ENCODE peak calls at places on chromosomes 1 and 21, in eight cellular contexts. O, I, H, M, K, Z, T and R are unnamed samples. For H3K4me1, the result is how much of the 10 kb centered on the place peaks cover.

GRCh38 chr1:83901547-83902155 is 97.3 kb downstream of the TTLL7 start:
- DNase-seq in O (no peak), I (peak), H (no peak), M (no peak), K (peak), Z (peak), T (no peak), R (peak)

GRCh38 chr1:25711555-25712298 is 88.3 kb upstream of the SELENON start:
- DNase-seq in O (no peak), I (no peak), H (no peak), M (no peak), K (peak), Z (no peak), T (peak), R (no peak)

GRCh38 chr1:176989023-176989422 is 175.5 kb downstream of the ASTN1 start:
- DNase-seq in O (no peak), I (no peak), H (no peak), M (no peak), K (no peak), Z (no peak), T (no peak), R (no peak)

GRCh38 chr1:39683591-39684312 is 7.5 kb downstream of the HPCAL4 start:
- DNase-seq in O (no peak), I (no peak), H (no peak), M (no peak), K (no peak), Z (no peak), T (peak), R (no peak)

GRCh38 chr1:85884372-85885035 is 176.3 kb upstream of the ZNHIT6 start:
- DNase-seq in O (no peak), I (no peak), H (no peak), M (peak), K (peak), Z (no peak), T (no peak), R (no peak)

GRCh38 chr1:24558455-24558854 is 2.6 kb downstream of the NCMAP start:
- DNase-seq in O (no peak), I (no peak), H (no peak), M (no peak), K (no peak), Z (no peak), T (no peak), R (no peak)

GRCh38 chr21:45287438-45288391 is at the start of gene POFUT2:
- DNase-seq in O (peak), I (peak), H (peak), M (peak), K (peak), Z (peak), T (peak), R (peak)

GRCh38 chr1:215595231-215595630 is 28.1 kb downstream of the KCTD3 start:
- DNase-seq in O (no peak), I (no peak), H (no peak), M (no peak), K (peak), Z (no peak), T (no peak), R (no peak)

GRCh38 chr1:217049081-217049480 is 325.9 kb upstream of the ESRRG start:
- DNase-seq in O (no peak), I (no peak), H (no peak), M (no peak), K (no peak), Z (no peak), T (no peak), R (no peak)

GRCh38 chr1:109112056-109112651 is 1.8 kb upstream of the ELAPOR1 start:
- DNase-seq in O (no peak), I (no peak), H (no peak), M (no peak), K (peak), Z (no peak), T (no peak), R (no peak)

GRCh38 chr1:224380003-224380402 is 23.3 kb downstream of the CNIH4 start:
- DNase-seq in O (no peak), I (no peak), H (no peak), M (no peak), K (no peak), Z (no peak), T (peak), R (no peak)

GRCh38 chr1:227950735-227951224 is 3.0 kb upstream of the WNT9A start:
- DNase-seq in O (no peak), I (no peak), H (no peak), M (no peak), K (no peak), Z (no peak), T (peak), R (peak)

GRCh38 chr1:12519708-12520364 is 98.2 kb downstream of the DHRS3 start:
- DNase-seq in O (no peak), I (no peak), H (no peak), M (no peak), K (no peak), Z (no peak), T (no peak), R (no peak)

GRCh38 chr1:53321366-53321765 is 6.5 kb downstream of the LRP8 start:
- DNase-seq in O (no peak), I (no peak), H (no peak), M (peak), K (no peak), Z (no peak), T (no peak), R (no peak)

GRCh38 chr1:21020151-21020550 is 156.5 kb downstream of the EIF4G3 start:
- DNase-seq in O (no peak), I (no peak), H (no peak), M (no peak), K (peak), Z (no peak), T (no peak), R (no peak)

GRCh38 chr1:110916669-110917306 is 43.8 kb downstream of the CD53 start:
- DNase-seq in O (no peak), I (no peak), H (no peak), M (no peak), K (peak), Z (no peak), T (no peak), R (no peak)

GRCh38 chr1:46183119-46183842 is 7.0 kb upstream of the P3R3URF start:
- DNase-seq in O (peak), I (peak), H (peak), M (peak), K (peak), Z (peak), T (no peak), R (peak)

GRCh38 chr1:178243119-178243518 is 149.2 kb downstream of the RASAL2 start:
- DNase-seq in O (no peak), I (no peak), H (no peak), M (no peak), K (no peak), Z (no peak), T (no peak), R (no peak)

GRCh38 chr1:235404190-235404589 is 37.0 kb downstream of the TBCE start:
- DNase-seq in O (no peak), I (no peak), H (no peak), M (no peak), K (no peak), Z (no peak), T (no peak), R (no peak)

GRCh38 chr1:116982319-116983004 is 19.1 kb upstream of the CD101 start:
- DNase-seq in O (no peak), I (no peak), H (no peak), M (no peak), K (no peak), Z (peak), T (no peak), R (no peak)

GRCh38 chr1:177948336-177948972 is 21.4 kb downstream of the SEC16B start:
- DNase-seq in O (peak), I (peak), H (peak), M (peak), K (peak), Z (peak), T (no peak), R (no peak)

GRCh38 chr1:9066945-9067807 is 2.3 kb downstream of the SLC2A5 start:
- DNase-seq in O (peak), I (no peak), H (peak), M (no peak), K (peak), Z (peak), T (no peak), R (no peak)

GRCh38 chr1:186605762-186606350 is 74.4 kb downstream of the PTGS2 start:
- DNase-seq in O (no peak), I (no peak), H (no peak), M (peak), K (peak), Z (peak), T (no peak), R (no peak)

DNA sequence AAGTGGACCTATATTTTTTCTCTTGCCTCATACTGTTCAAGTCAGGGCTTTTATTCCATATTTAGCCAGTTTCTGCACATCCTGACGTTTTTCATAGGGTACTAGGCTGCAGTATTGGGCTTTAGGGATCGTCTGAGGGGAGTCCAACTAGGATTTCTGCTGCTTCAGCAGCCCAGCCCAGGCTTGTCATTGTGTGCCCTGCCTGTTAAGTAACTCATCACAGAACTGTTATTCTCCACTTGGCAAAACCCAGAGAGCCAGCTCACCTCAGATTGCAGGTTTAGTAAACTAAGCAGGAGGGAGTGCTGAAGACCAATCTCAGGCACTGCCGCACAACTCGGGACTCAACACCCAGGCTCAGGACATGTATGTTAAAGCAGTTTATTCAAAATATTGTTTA is 2.8 kb downstream of the GALNT2 start:
- DNase-seq in O (no peak), I (no peak), H (no peak), M (peak), K (no peak), Z (no peak), T (peak), R (peak)
- H3K4me3 ChIP-seq in O (no peak), I (no peak), H (peak), M (no peak), K (no peak), Z (peak), T (no peak), R (peak)

GRCh38 chr1:3069491-3070303 is 694 bp downstream of the PRDM16 start:
- DNase-seq in O (peak), I (no peak), H (peak), M (peak), K (peak), Z (peak), T (no peak), R (peak)
- H3K27ac ChIP-seq in O (peak), I (peak), H (no peak), M (peak), K (no peak), Z (peak), T (no peak), R (no peak)

DNA sequence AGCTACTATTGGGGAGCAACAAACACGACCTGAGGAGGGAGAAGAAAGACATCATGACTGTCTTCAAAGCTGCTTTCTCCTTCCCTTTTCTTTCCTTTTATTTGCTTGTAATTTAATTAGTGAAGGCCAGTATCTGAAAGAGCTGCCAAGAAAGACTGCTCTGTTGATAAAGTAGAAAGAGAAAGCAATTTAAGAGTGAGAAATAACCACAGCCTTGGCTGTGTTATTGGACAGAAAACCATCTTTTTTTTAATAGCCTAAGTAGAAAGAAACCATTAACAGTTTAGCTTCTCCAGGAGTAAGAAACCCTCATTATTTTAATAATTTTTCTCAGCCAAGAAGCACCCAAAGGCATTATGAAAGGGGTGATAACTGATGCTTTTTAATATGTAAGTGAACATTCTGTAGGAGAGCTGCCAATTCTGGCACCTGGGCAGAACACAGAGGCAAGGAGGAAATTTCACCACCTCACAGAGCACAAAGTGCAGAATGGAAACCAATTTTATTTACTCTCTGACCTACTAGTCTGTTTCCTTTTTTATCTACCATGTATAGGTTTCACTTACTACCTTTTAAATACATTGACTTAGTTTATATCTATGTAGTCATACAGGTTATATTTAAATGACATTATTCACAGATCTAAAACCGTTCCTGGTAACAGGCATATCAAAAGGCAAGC is 703.2 kb downstream of the MRPL39 start:
- DNase-seq in O (no peak), I (no peak), H (no peak), M (no peak), K (no peak), Z (no peak), T (no peak), R (no peak)
- H3K4me1 ChIP-seq in O (under half), I (under half), H (under half), M (under half), K (under half), Z (under half), T (under half), R (under half)

DNA sequence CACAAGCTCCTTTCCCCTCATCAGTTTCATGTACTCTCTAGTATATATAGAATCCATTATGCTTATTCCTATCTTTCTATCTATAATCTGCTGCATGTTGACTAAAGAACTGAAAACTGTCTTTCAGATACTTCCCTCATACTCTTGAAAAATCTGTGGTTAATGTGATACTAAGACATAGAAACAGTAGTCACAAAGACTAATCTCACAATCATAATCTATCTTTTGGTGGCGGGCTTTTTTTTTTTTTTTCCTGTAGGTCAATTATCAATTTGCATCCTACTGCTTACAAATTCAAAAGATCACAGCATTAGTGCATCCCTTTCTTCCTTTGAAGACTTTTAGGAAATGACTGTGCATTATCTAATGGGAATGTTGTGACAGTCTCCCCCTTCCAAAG is 4.7 kb downstream of the UBR4 start:
- DNase-seq in O (no peak), I (no peak), H (no peak), M (no peak), K (no peak), Z (no peak), T (no peak), R (no peak)
- H3K4me3 ChIP-seq in O (no peak), I (no peak), H (no peak), M (no peak), K (no peak), Z (no peak), T (no peak), R (no peak)